ENCODE peak calls at places on chromosomes 7 and 10, in five cellular contexts. One of them, this sample, is unnamed.

GRCh38 chr7:376306-376969 is 86.5 kb downstream of the FOXL3 start:
- DNase-seq in transverse colon: peak; percentile 5
- DNase-seq in spleen: peak; percentile 72
- DNase-seq in IMR-90: no peak
- DNase-seq in adrenal gland: no peak
- DNase-seq in this sample: no peak

GRCh38 chr10:73110345-73110849 is at the start of gene NUDT13:
- DNase-seq in transverse colon: peak; percentile 72
- DNase-seq in spleen: no peak
- DNase-seq in IMR-90: peak; percentile 73
- DNase-seq in adrenal gland: peak; percentile 73
- DNase-seq in this sample: no peak

GRCh38 chr7:101507791-101508252 is 121.3 kb downstream of the MYL10 start:
- DNase-seq in transverse colon: peak; percentile 14
- DNase-seq in spleen: no peak
- DNase-seq in IMR-90: peak; percentile 42
- DNase-seq in adrenal gland: peak; percentile 23
- DNase-seq in this sample: no peak

GRCh38 chr7:44235066-44235465 is 34.3 kb downstream of the YKT6 start:
- DNase-seq in transverse colon: no peak
- DNase-seq in spleen: no peak
- DNase-seq in IMR-90: no peak
- DNase-seq in adrenal gland: no peak
- DNase-seq in this sample: no peak

GRCh38 chr7:55448526-55448925 is 83.4 kb downstream of the LANCL2 start:
- DNase-seq in transverse colon: no peak
- DNase-seq in spleen: no peak
- DNase-seq in IMR-90: no peak
- DNase-seq in adrenal gland: no peak
- DNase-seq in this sample: no peak

GRCh38 chr10:94292448-94293118 is 70.2 kb downstream of the NOC3L start:
- DNase-seq in transverse colon: peak; percentile 16
- DNase-seq in spleen: no peak
- DNase-seq in IMR-90: peak; percentile 73
- DNase-seq in adrenal gland: peak; percentile 42
- DNase-seq in this sample: no peak

GRCh38 chr7:13628231-13629001 is 361.1 kb downstream of the ETV1 start:
- DNase-seq in transverse colon: no peak
- DNase-seq in spleen: no peak
- DNase-seq in IMR-90: peak; percentile 55
- DNase-seq in adrenal gland: no peak
- DNase-seq in this sample: no peak

GRCh38 chr7:17090751-17091150 is 207.7 kb upstream of the AHR start:
- DNase-seq in transverse colon: no peak
- DNase-seq in spleen: no peak
- DNase-seq in IMR-90: peak; percentile 86
- DNase-seq in adrenal gland: no peak
- DNase-seq in this sample: no peak

GRCh38 chr10:100502926-100503480 is 16.7 kb downstream of the SEC31B start:
- DNase-seq in transverse colon: no peak
- DNase-seq in spleen: no peak
- DNase-seq in IMR-90: no peak
- DNase-seq in adrenal gland: no peak
- DNase-seq in this sample: no peak

GRCh38 chr10:89249066-89249465 is 2.5 kb downstream of the LIPA start:
- DNase-seq in transverse colon: no peak
- DNase-seq in spleen: no peak
- DNase-seq in IMR-90: no peak
- DNase-seq in adrenal gland: no peak
- DNase-seq in this sample: no peak

GRCh38 chr7:128427289-128427891 is 17.6 kb upstream of the IMPDH1 start:
- DNase-seq in transverse colon: no peak
- DNase-seq in spleen: no peak
- DNase-seq in IMR-90: peak; percentile 58
- DNase-seq in adrenal gland: peak; percentile 37
- DNase-seq in this sample: no peak

GRCh38 chr10:43125274-43125845 is 12.9 kb upstream of the CSGALNACT2 start:
- DNase-seq in transverse colon: no peak
- DNase-seq in spleen: peak; percentile 61
- DNase-seq in IMR-90: no peak
- DNase-seq in adrenal gland: no peak
- DNase-seq in this sample: peak; percentile 67

GRCh38 chr10:120612756-120613155 is 155.7 kb downstream of the PLPP4 start:
- DNase-seq in transverse colon: no peak
- DNase-seq in spleen: no peak
- DNase-seq in IMR-90: no peak
- DNase-seq in adrenal gland: no peak
- DNase-seq in this sample: no peak

GRCh38 chr10:116139886-116140285 is 133.1 kb downstream of the GFRA1 start:
- DNase-seq in transverse colon: no peak
- DNase-seq in spleen: no peak
- DNase-seq in IMR-90: no peak
- DNase-seq in adrenal gland: no peak
- DNase-seq in this sample: no peak

GRCh38 chr7:44149571-44150465 is 8.7 kb upstream of the MYL7 start:
- DNase-seq in transverse colon: no peak
- DNase-seq in spleen: peak; percentile 54
- DNase-seq in IMR-90: peak; percentile 30
- DNase-seq in adrenal gland: peak; percentile 8
- DNase-seq in this sample: no peak

GRCh38 chr10:44863344-44864041 is 47.6 kb upstream of the TMEM72 start:
- DNase-seq in transverse colon: no peak
- DNase-seq in spleen: no peak
- DNase-seq in IMR-90: no peak
- DNase-seq in adrenal gland: no peak
- DNase-seq in this sample: peak; percentile 62

GRCh38 chr10:73768881-73769280 is 13.0 kb upstream of the CHCHD1 start:
- DNase-seq in transverse colon: peak; percentile 36
- DNase-seq in spleen: peak; percentile 87
- DNase-seq in IMR-90: no peak
- DNase-seq in adrenal gland: no peak
- DNase-seq in this sample: no peak

GRCh38 chr10:72097448-72098300 is 9.3 kb upstream of the SPOCK2 start:
- DNase-seq in transverse colon: no peak
- DNase-seq in spleen: no peak
- DNase-seq in IMR-90: peak; percentile 99
- DNase-seq in adrenal gland: peak; percentile 82
- DNase-seq in this sample: no peak

GRCh38 chr7:107501593-107501992 is 31.7 kb downstream of the GPR22 start:
- DNase-seq in transverse colon: peak; percentile 23
- DNase-seq in spleen: no peak
- DNase-seq in IMR-90: peak; percentile 41
- DNase-seq in adrenal gland: no peak
- DNase-seq in this sample: no peak

DNA sequence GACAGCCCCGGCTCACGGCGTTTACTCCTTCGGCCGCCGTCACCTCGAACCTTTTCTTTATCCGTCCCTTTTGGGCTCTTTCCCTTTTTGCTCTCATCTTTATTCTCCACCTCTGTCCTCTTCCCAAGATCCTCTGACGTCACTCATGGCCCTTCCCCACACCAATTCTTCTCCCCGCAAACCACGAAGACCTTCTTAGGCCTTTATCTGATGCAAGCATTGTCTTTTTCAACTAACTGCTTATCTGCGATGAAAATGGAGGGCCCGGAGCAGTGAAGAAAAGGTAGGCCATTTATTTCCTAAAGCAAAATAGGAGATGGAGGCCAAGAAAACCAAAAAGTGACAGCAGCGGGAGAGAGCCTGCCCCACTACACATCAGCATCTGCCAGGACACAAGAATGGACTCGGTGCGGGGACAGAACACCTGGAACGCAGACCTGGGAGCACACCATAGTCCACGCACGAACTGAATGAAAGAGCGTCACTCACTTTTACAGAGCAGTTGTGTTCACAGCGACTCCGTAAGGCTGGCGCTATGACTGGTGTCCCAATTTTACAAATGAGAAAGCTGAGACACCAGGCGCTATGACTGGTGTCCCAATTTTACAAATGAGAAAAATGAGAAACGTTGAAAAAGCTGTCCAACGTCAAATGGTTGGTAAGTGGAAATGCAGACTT is 45.3 kb downstream of the ZNF777 start:
- DNase-seq in transverse colon: no peak
- DNase-seq in spleen: no peak
- DNase-seq in IMR-90: peak; percentile 37
- DNase-seq in adrenal gland: no peak
- DNase-seq in this sample: no peak
- TF ChIP-seq POLR2A in transverse colon: no peak
- TF ChIP-seq POLR2A in spleen: no peak
- TF ChIP-seq POLR2A in IMR-90: no peak
- TF ChIP-seq POLR2A in adrenal gland: no peak
- TF ChIP-seq POLR2A in this sample: no peak

GRCh38 chr10:60916025-60916424 is 28.0 kb downstream of the RHOBTB1 start:
- DNase-seq in transverse colon: no peak
- DNase-seq in spleen: no peak
- DNase-seq in IMR-90: no peak
- DNase-seq in adrenal gland: no peak
- DNase-seq in this sample: no peak
- TF ChIP-seq CTCF in transverse colon: no peak
- TF ChIP-seq CTCF in spleen: no peak
- TF ChIP-seq CTCF in IMR-90: no peak
- TF ChIP-seq CTCF in adrenal gland: no peak
- TF ChIP-seq CTCF in this sample: no peak

GRCh38 chr10:52007091-52007490 is 307.0 kb upstream of the DKK1 start:
- DNase-seq in transverse colon: no peak
- DNase-seq in spleen: no peak
- DNase-seq in IMR-90: no peak
- DNase-seq in adrenal gland: no peak
- DNase-seq in this sample: no peak

GRCh38 chr10:51999089-51999488 is 299.7 kb upstream of the CSTF2T start:
- DNase-seq in transverse colon: no peak
- DNase-seq in spleen: no peak
- DNase-seq in IMR-90: no peak
- DNase-seq in adrenal gland: no peak
- DNase-seq in this sample: no peak

GRCh38 chr10:52004342-52004949 is 305.1 kb upstream of the CSTF2T start:
- DNase-seq in transverse colon: no peak
- DNase-seq in spleen: no peak
- DNase-seq in IMR-90: peak; percentile 67
- DNase-seq in adrenal gland: no peak
- DNase-seq in this sample: no peak
- TF ChIP-seq POLR2A in transverse colon: no peak
- TF ChIP-seq POLR2A in spleen: no peak
- TF ChIP-seq POLR2A in IMR-90: no peak
- TF ChIP-seq POLR2A in adrenal gland: no peak
- TF ChIP-seq POLR2A in this sample: no peak

GRCh38 chr7:152399344-152399743 is 36.5 kb downstream of the KMT2C start:
- DNase-seq in transverse colon: no peak
- DNase-seq in spleen: no peak
- DNase-seq in IMR-90: no peak
- DNase-seq in adrenal gland: no peak
- DNase-seq in this sample: no peak
- TF ChIP-seq CTCF in transverse colon: no peak
- TF ChIP-seq CTCF in spleen: no peak
- TF ChIP-seq CTCF in IMR-90: no peak
- TF ChIP-seq CTCF in adrenal gland: no peak
- TF ChIP-seq CTCF in this sample: no peak